ENCODE peak calls at places on chromosomes 11 and 22, in six cellular contexts. G, Q, B, N, P and H are unnamed samples.

GRCh38 chr11:295351-296205 is 3.7 kb downstream of the IFITM5 start:
- DNase-seq in G (peak; percentile 8), Q (no peak), B (peak; percentile 8), N (no peak), P (no peak), H (no peak)

GRCh38 chr11:126115253-126115540 is 52.5 kb upstream of the CDON start:
- DNase-seq in G (peak; percentile 84), Q (no peak), B (no peak), N (no peak), P (no peak), H (no peak)

GRCh38 chr11:94131363-94132115 is 2.9 kb downstream of the PANX1 start:
- DNase-seq in G (no peak), Q (no peak), B (no peak), N (no peak), P (no peak), H (no peak)

GRCh38 chr11:76677010-76677771 is 6.6 kb upstream of the LRRC32 start:
- DNase-seq in G (no peak), Q (no peak), B (no peak), N (no peak), P (no peak), H (no peak)

GRCh38 chr11:1072116-1072820 is 2.4 kb upstream of the MUC2 start:
- DNase-seq in G (peak; percentile 18), Q (no peak), B (peak; percentile 8), N (no peak), P (peak; percentile 52), H (peak; percentile 14)

GRCh38 chr11:100942016-100942415 is 187.6 kb downstream of the PGR start:
- DNase-seq in G (peak; percentile 23), Q (no peak), B (no peak), N (no peak), P (no peak), H (no peak)

GRCh38 chr22:22074634-22075381 is 92.2 kb upstream of the TOP3B start:
- DNase-seq in G (no peak), Q (no peak), B (no peak), N (no peak), P (no peak), H (no peak)

GRCh38 chr11:116162086-116162485 is 610.7 kb downstream of the BUD13 start:
- DNase-seq in G (no peak), Q (no peak), B (no peak), N (no peak), P (no peak), H (no peak)

GRCh38 chr11:128660957-128661356 is 32.9 kb upstream of the FLI1 start:
- DNase-seq in G (no peak), Q (no peak), B (no peak), N (no peak), P (no peak), H (no peak)

GRCh38 chr11:119389611-119390254 is 8.2 kb upstream of the USP2 start:
- DNase-seq in G (no peak), Q (no peak), B (peak; percentile 79), N (no peak), P (no peak), H (no peak)

DNA sequence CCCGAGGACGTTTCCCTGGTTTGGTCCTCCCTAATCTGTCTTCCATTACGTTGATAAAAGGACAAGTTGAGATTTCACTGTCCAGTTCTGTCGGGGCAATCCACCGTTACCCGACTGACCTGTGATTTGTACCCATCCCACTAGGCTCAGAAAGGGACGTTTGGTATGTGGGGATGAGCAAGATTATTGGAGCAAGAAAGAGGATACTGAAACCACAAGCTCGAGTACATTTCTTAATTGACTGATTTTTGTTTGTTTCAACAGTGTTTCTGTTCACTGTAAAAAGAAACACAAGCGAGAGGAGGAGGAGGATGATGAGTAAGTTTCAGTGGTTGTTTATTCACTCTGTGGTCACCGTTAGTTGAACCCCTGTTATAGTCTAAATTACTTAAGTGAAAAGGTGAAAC is 969 bp downstream of the CCDC117 start:
- DNase-seq in G (no peak), Q (no peak), B (no peak), N (no peak), P (peak; percentile 52), H (no peak)
- TF ChIP-seq CTCF in G (no peak), Q (no peak), B (no peak), N (no peak), P (no peak), H (no peak)

GRCh38 chr11:106276859-106277436 is 199.5 kb downstream of the AASDHPPT start:
- DNase-seq in G (no peak), Q (no peak), B (no peak), N (no peak), P (peak; percentile 29), H (no peak)
- TF ChIP-seq CTCF in G (no peak), Q (peak; percentile 60), B (peak; percentile 18), N (peak; percentile 39), P (peak; percentile 52), H (no peak)

GRCh38 chr11:32289701-32290100 is 145.6 kb downstream of the WT1 start:
- DNase-seq in G (no peak), Q (no peak), B (no peak), N (no peak), P (no peak), H (no peak)

GRCh38 chr11:32290783-32291182 is 144.6 kb downstream of the WT1 start:
- DNase-seq in G (no peak), Q (no peak), B (no peak), N (no peak), P (no peak), H (no peak)

DNA sequence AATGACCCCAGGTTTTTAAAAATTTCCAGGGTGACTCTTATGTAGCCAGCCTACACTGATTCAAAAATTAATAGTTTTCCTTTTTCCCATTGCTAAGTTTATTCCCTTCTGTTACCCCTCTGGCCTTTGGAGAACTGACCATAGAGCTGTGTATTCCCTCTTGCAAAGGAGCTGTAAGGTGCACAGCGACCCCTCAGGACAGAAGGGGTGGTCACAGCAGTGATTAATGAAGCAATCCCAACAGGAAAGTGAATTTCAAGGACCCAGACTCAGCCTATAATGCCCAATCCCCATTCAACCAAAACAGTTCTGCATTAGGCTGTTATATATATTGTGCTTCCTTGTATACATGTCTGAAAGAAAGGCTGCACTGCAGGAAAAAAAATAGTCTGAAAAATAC is 147.1 kb downstream of the WT1 start:
- DNase-seq in G (no peak), Q (no peak), B (peak; percentile 12), N (no peak), P (no peak), H (no peak)
- TF ChIP-seq CTCF in G (no peak), Q (peak; percentile 38), B (peak; percentile 34), N (peak; percentile 28), P (peak; percentile 3), H (no peak)

DNA sequence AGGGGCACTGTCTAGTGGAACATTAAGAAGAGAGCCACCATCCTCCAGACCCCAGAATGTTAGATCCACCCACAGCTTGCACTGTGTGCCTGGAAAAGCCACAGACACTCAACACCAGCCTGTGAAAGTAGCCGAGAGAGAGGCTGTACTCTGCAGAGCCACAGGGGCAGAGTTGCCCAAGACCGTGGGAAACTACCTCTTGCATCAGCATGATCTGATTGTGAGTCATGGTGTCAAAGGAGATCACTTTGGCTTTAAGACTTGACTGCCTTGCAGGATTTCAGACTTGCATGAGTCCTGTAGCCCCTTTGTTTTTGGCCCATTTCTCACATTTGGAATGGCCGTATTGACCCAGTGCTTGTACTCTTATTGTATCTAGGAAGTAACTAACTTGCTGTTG is 115.9 kb upstream of the CCDC179 start:
- DNase-seq in G (no peak), Q (no peak), B (no peak), N (no peak), P (peak; percentile 38), H (no peak)
- TF ChIP-seq CTCF in G (no peak), Q (no peak), B (no peak), N (no peak), P (no peak), H (no peak)

GRCh38 chr22:32127904-32128303 is 31.2 kb downstream of the C22orf42 start:
- DNase-seq in G (no peak), Q (peak; percentile 27), B (peak; percentile 74), N (no peak), P (no peak), H (no peak)

GRCh38 chr22:32122899-32123298 is 36.2 kb downstream of the C22orf42 start:
- DNase-seq in G (no peak), Q (no peak), B (no peak), N (no peak), P (no peak), H (no peak)

GRCh38 chr22:32120603-32121002 is 38.5 kb downstream of the C22orf42 start:
- DNase-seq in G (no peak), Q (no peak), B (no peak), N (no peak), P (no peak), H (no peak)

GRCh38 chr22:32119568-32120235 is 39.4 kb downstream of the C22orf42 start:
- DNase-seq in G (no peak), Q (no peak), B (no peak), N (no peak), P (no peak), H (no peak)

GRCh38 chr22:32123657-32124056 is 35.4 kb downstream of the C22orf42 start:
- DNase-seq in G (no peak), Q (peak; percentile 7), B (peak; percentile 69), N (no peak), P (no peak), H (no peak)
- TF ChIP-seq CTCF in G (no peak), Q (peak; percentile 67), B (peak; percentile 22), N (peak; percentile 25), P (no peak), H (no peak)

DNA sequence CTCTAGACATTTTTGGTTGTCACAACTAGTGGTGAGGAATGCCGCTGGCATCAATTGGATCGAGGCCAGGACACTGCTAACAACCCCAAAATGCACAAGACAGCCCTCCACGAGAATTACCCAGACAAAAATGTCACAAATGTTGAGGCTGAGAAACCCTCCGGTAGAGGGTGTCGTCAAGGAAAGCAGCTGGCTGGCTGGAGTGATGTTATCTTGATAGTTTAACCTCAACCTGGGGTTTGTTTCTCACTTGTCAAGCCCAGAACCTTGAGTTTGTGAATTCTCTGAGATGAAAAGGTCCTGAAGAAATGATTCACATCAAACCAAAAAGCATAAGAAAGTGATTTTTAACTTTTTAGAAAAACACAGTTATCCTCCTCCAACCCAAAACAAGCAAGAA is 21.1 kb upstream of the TMPRSS13 start:
- DNase-seq in G (no peak), Q (no peak), B (no peak), N (no peak), P (no peak), H (no peak)
- TF ChIP-seq CTCF in G (no peak), Q (no peak), B (no peak), N (no peak), P (peak; percentile 15), H (no peak)

GRCh38 chr11:61380914-61381313 is 11.5 kb upstream of the TMEM216 start:
- DNase-seq in G (no peak), Q (no peak), B (no peak), N (no peak), P (no peak), H (no peak)

GRCh38 chr11:61378713-61379313 is 13.6 kb upstream of the TMEM216 start:
- DNase-seq in G (no peak), Q (no peak), B (no peak), N (no peak), P (peak; percentile 91), H (no peak)

GRCh38 chr11:61390161-61390560 is 2.2 kb upstream of the TMEM216 start:
- DNase-seq in G (no peak), Q (no peak), B (no peak), N (no peak), P (no peak), H (no peak)

GRCh38 chr11:61384271-61385242 is 7.8 kb upstream of the TMEM216 start:
- DNase-seq in G (no peak), Q (no peak), B (peak; percentile 23), N (no peak), P (no peak), H (no peak)
- TF ChIP-seq CTCF in G (no peak), Q (peak; percentile 71), B (no peak), N (no peak), P (peak; percentile 36), H (no peak)